ENCODE peak calls at places on chromosomes 11 and 22, in five cellular contexts. W is IMR-90, F is neuronal stem cell, X is mesendoderm, K is H1. P is an unnamed sample. For H3K4me1 and H3K36me3, the result is how much of the 10 kb centered on the place peaks cover.

GRCh38 chr22:24541681-24542515 is 13.0 kb downstream of the GUCD1 start:
- DNase-seq in F (no peak), X (no peak), K (no peak), W (no peak), P (no peak)

GRCh38 chr11:131463162-131463561 is 92.7 kb downstream of the NTM start:
- DNase-seq in K (no peak), X (no peak), W (no peak), F (no peak), P (no peak)

GRCh38 chr22:30931541-30932300 is 36.9 kb downstream of the MORC2 start:
- DNase-seq in K (no peak), W (no peak), F (no peak), X (no peak), P (no peak)

GRCh38 chr11:61787928-61788491 is 4.4 kb downstream of the TMEM258 start:
- DNase-seq in K (no peak), X (peak), F (peak), W (peak), P (peak)

GRCh38 chr11:10902301-10902700 is 44.4 kb upstream of the ZBED5 start:
- DNase-seq in K (no peak), F (no peak), X (no peak), W (no peak), P (no peak)

GRCh38 chr22:49554741-49555140 is 272.9 kb downstream of the BRD1 start:
- DNase-seq in X (no peak), K (no peak), W (no peak), F (no peak), P (no peak)

GRCh38 chr11:110121204-110121603 is 28.0 kb downstream of the ZC3H12C start:
- DNase-seq in K (no peak), W (peak), F (no peak), X (no peak), P (no peak)

GRCh38 chr11:117759305-117759704 is 37.7 kb downstream of the DSCAML1 start:
- DNase-seq in W (no peak), F (no peak), X (no peak), K (no peak), P (no peak)

GRCh38 chr11:112769573-112769972 is 191.6 kb upstream of the NCAM1 start:
- DNase-seq in K (no peak), F (no peak), W (no peak), X (no peak), P (no peak)

GRCh38 chr11:12113294-12113693 is 2.9 kb downstream of the MICAL2 start:
- DNase-seq in W (peak), X (no peak), K (no peak), F (no peak), P (no peak)

GRCh38 chr22:19149047-19149883 is 827 bp downstream of the GSC2 start:
- DNase-seq in W (no peak), X (peak), F (no peak), K (no peak), P (no peak)

GRCh38 chr11:123000721-123001120 is 19.1 kb upstream of the BSX start:
- DNase-seq in X (no peak), W (no peak), F (no peak), K (no peak), P (no peak)

GRCh38 chr11:6632116-6633073 is 13.2 kb upstream of the TPP1 start:
- DNase-seq in F (no peak), W (no peak), K (no peak), X (no peak), P (no peak)

GRCh38 chr11:8267831-8268529 is 4.3 kb upstream of the LMO1 start:
- DNase-seq in K (no peak), W (no peak), X (no peak), F (no peak), P (no peak)

GRCh38 chr22:29811377-29811776 is 26.7 kb downstream of the ASCC2 start:
- DNase-seq in W (no peak), X (no peak), K (no peak), F (no peak), P (no peak)
- H3K4me1 ChIP-seq in W (under half), X (under half), K (under half), F (under half), P (under half)

GRCh38 chr11:65574147-65574962 is 1.5 kb upstream of the EHBP1L1 start:
- DNase-seq in F (peak), W (peak), K (peak), X (peak), P (peak)
- H2BK15ac ChIP-seq in F (no peak), W (peak), K (peak), X (no peak), P (no peak)

GRCh38 chr11:68934321-68934645 is 30.6 kb downstream of the IGHMBP2 start:
- DNase-seq in F (no peak), X (no peak), K (no peak), W (no peak), P (no peak)
- H3K36me3 ChIP-seq in F (under half), X (under half), K (under half), W (half or more), P (half or more)

GRCh38 chr11:44753965-44754645 is 27.3 kb downstream of the TSPAN18 start:
- DNase-seq in W (no peak), K (no peak), F (no peak), X (no peak), P (no peak)
- H3K4me1 ChIP-seq in W (under half), K (under half), F (under half), X (under half), P (under half)

GRCh38 chr11:73969991-73970800 is 12.4 kb downstream of the UCP2 start:
- DNase-seq in W (no peak), K (no peak), F (no peak), X (no peak), P (no peak)
- H2BK15ac ChIP-seq in W (no peak), K (no peak), F (no peak), X (no peak), P (no peak)

GRCh38 chr11:76200006-76200940 is 6.0 kb downstream of the WNT11 start:
- DNase-seq in W (no peak), K (no peak), F (no peak), X (no peak), P (no peak)
- H3K36me3 ChIP-seq in W (under half), K (under half), F (under half), X (under half), P (under half)